ENCODE peak calls at places on chromosomes 3 and 15, in nine cellular contexts. Y is cardiac muscle cell, U is H9, V is progenitor cell of endocrine pancreas, S is AG09319, K is esophagus squamous epithelium, Q is transverse colon, E is AG04450, H is B cell. L is an unnamed sample.

GRCh38 chr3:176755977-176756376 is 441.3 kb downstream of the TBL1XR1 start:
- DNase-seq in Y (no peak), U (no peak), V (no peak), S (no peak), K (no peak), Q (no peak), E (no peak), H (no peak), L (no peak)

GRCh38 chr3:10653241-10653640 is 147.9 kb upstream of the ATP2B2 start:
- DNase-seq in Y (no peak), U (no peak), V (no peak), S (no peak), K (no peak), Q (no peak), E (no peak), H (no peak), L (no peak)

GRCh38 chr3:138260636-138261035 is 69.0 kb downstream of the NME9 start:
- DNase-seq in Y (peak), U (no peak), V (no peak), S (no peak), K (no peak), Q (no peak), E (no peak), H (no peak), L (peak)

GRCh38 chr15:87021771-87022170 is 942.1 kb downstream of the AGBL1 start:
- DNase-seq in Y (no peak), U (no peak), V (no peak), S (no peak), K (no peak), Q (no peak), E (no peak), H (no peak), L (no peak)

GRCh38 chr3:10528046-10528445 is 22.7 kb upstream of the ATP2B2 start:
- DNase-seq in Y (no peak), U (no peak), V (no peak), S (no peak), K (no peak), Q (no peak), E (no peak), H (no peak), L (no peak)

GRCh38 chr3:133268772-133269171 is 131.1 kb upstream of the BFSP2 start:
- DNase-seq in Y (no peak), U (no peak), V (no peak), S (no peak), K (no peak), Q (no peak), E (no peak), H (no peak), L (no peak)

GRCh38 chr15:70096215-70096974 is 1.3 kb downstream of the TLE3 start:
- DNase-seq in Y (peak), U (no peak), V (no peak), S (no peak), K (no peak), Q (peak), E (no peak), H (peak), L (peak)

GRCh38 chr3:131216801-131217200 is 164.8 kb upstream of the NUDT16 start:
- DNase-seq in Y (peak), U (peak), V (no peak), S (no peak), K (no peak), Q (no peak), E (no peak), H (no peak), L (peak)

GRCh38 chr3:53571264-53571663 is 76.9 kb downstream of the CACNA1D start:
- DNase-seq in Y (no peak), U (no peak), V (no peak), S (no peak), K (no peak), Q (no peak), E (no peak), H (no peak), L (no peak)

GRCh38 chr3:141343824-141344223 is 24.5 kb upstream of the ZBTB38 start:
- DNase-seq in Y (no peak), U (no peak), V (no peak), S (no peak), K (no peak), Q (no peak), E (no peak), H (no peak), L (no peak)

GRCh38 chr3:63364909-63365308 is 86.8 kb downstream of the SYNPR start:
- DNase-seq in Y (peak), U (no peak), V (no peak), S (no peak), K (no peak), Q (no peak), E (no peak), H (no peak), L (peak)

GRCh38 chr3:66121288-66121687 is 82.6 kb upstream of the MAGI1 start:
- DNase-seq in Y (no peak), U (no peak), V (no peak), S (no peak), K (no peak), Q (no peak), E (peak), H (no peak), L (peak)

GRCh38 chr15:84791763-84792162 is 25.4 kb upstream of the ALPK3 start:
- DNase-seq in Y (peak), U (no peak), V (no peak), S (no peak), K (no peak), Q (no peak), E (no peak), H (no peak), L (no peak)

GRCh38 chr3:183824761-183825379 is 507 bp downstream of the MAP6D1 start:
- DNase-seq in Y (peak), U (peak), V (peak), S (no peak), K (no peak), Q (no peak), E (no peak), H (peak), L (no peak)

GRCh38 chr3:58322793-58323192 is 9.9 kb upstream of the PXK start:
- DNase-seq in Y (no peak), U (no peak), V (no peak), S (no peak), K (no peak), Q (no peak), E (no peak), H (no peak), L (peak)

GRCh38 chr3:194095464-194095863 is 40.5 kb upstream of the HES1 start:
- DNase-seq in Y (no peak), U (no peak), V (no peak), S (no peak), K (no peak), Q (peak), E (no peak), H (no peak), L (no peak)

GRCh38 chr15:96273317-96274086 is 57.0 kb upstream of the NR2F2 start:
- DNase-seq in Y (peak), U (no peak), V (no peak), S (no peak), K (no peak), Q (no peak), E (peak), H (no peak), L (peak)

GRCh38 chr3:194871143-194871863 is 185.6 kb downstream of the FAM43A start:
- DNase-seq in Y (peak), U (peak), V (peak), S (peak), K (no peak), Q (peak), E (peak), H (peak), L (peak)

GRCh38 chr3:111248406-111248805 is 176.8 kb downstream of the NECTIN3 start:
- DNase-seq in Y (no peak), U (no peak), V (no peak), S (no peak), K (no peak), Q (no peak), E (no peak), H (no peak), L (no peak)

GRCh38 chr3:176927985-176928931 is 269.0 kb downstream of the TBL1XR1 start:
- DNase-seq in Y (no peak), U (no peak), V (no peak), S (no peak), K (no peak), Q (no peak), E (no peak), H (no peak), L (no peak)

GRCh38 chr3:132225664-132226063 is 91.5 kb upstream of the ACP3 start:
- DNase-seq in Y (no peak), U (no peak), V (no peak), S (no peak), K (no peak), Q (no peak), E (no peak), H (no peak), L (no peak)

GRCh38 chr15:74725845-74726773 is 781 bp upstream of the CYP1A1 start:
- DNase-seq in Y (peak), U (peak), V (peak), S (peak), K (no peak), Q (peak), E (no peak), H (peak), L (peak)

GRCh38 chr3:23112491-23112890 is 90.6 kb upstream of the UBE2E2 start:
- DNase-seq in Y (no peak), U (peak), V (no peak), S (no peak), K (no peak), Q (peak), E (no peak), H (no peak), L (no peak)

GRCh38 chr3:108546249-108546648 is 35.9 kb upstream of the MYH15 start:
- DNase-seq in Y (no peak), U (no peak), V (no peak), S (no peak), K (no peak), Q (no peak), E (no peak), H (peak), L (peak)

GRCh38 chr3:189041482-189042090 is 130.2 kb upstream of the TPRG1 start:
- DNase-seq in Y (peak), U (peak), V (no peak), S (no peak), K (peak), Q (peak), E (no peak), H (peak), L (peak)

GRCh38 chr3:151838574-151839312 is 24.8 kb downstream of the AADAC start:
- DNase-seq in Y (peak), U (peak), V (no peak), S (peak), K (no peak), Q (peak), E (peak), H (peak), L (peak)

GRCh38 chr15:75694241-75695182 is 18.1 kb downstream of the CSPG4 start:
- DNase-seq in Y (peak), U (peak), V (peak), S (peak), K (peak), Q (peak), E (peak), H (peak), L (peak)

GRCh38 chr15:33201376-33202189 is 7.1 kb upstream of the FMN1 start:
- DNase-seq in Y (peak), U (peak), V (peak), S (no peak), K (no peak), Q (peak), E (no peak), H (no peak), L (peak)

GRCh38 chr15:83926116-83926515 is 272.2 kb downstream of the ADAMTSL3 start:
- DNase-seq in Y (peak), U (no peak), V (no peak), S (no peak), K (no peak), Q (no peak), E (no peak), H (no peak), L (peak)

GRCh38 chr3:52046186-52046913 is 10.0 kb downstream of the DUSP7 start:
- DNase-seq in Y (peak), U (no peak), V (no peak), S (peak), K (no peak), Q (no peak), E (peak), H (no peak), L (peak)

GRCh38 chr15:78768096-78768495 is 43.2 kb downstream of the ADAMTS7 start:
- DNase-seq in Y (no peak), U (no peak), V (no peak), S (no peak), K (no peak), Q (no peak), E (no peak), H (no peak), L (no peak)

GRCh38 chr3:125140011-125140813 is 72.3 kb downstream of the SLC12A8 start:
- DNase-seq in Y (peak), U (no peak), V (no peak), S (no peak), K (no peak), Q (no peak), E (no peak), H (no peak), L (peak)

GRCh38 chr3:42803800-42804112 is 534 bp downstream of the HIGD1A start:
- DNase-seq in Y (peak), U (peak), V (peak), S (no peak), K (no peak), Q (peak), E (no peak), H (no peak), L (no peak)

GRCh38 chr3:112134335-112135124 is 1.5 kb upstream of the GCSAM start:
- DNase-seq in Y (peak), U (no peak), V (no peak), S (no peak), K (no peak), Q (no peak), E (no peak), H (no peak), L (peak)

GRCh38 chr15:88908697-88909621 is 4.2 kb downstream of the MFGE8 start:
- DNase-seq in Y (no peak), U (no peak), V (no peak), S (no peak), K (no peak), Q (no peak), E (no peak), H (no peak), L (peak)

GRCh38 chr15:73392025-73392424 is 23.3 kb upstream of the HCN4 start:
- DNase-seq in Y (no peak), U (no peak), V (no peak), S (no peak), K (no peak), Q (no peak), E (no peak), H (no peak), L (no peak)

GRCh38 chr3:173275740-173276139 is 121.8 kb upstream of the NLGN1 start:
- DNase-seq in Y (no peak), U (peak), V (no peak), S (no peak), K (no peak), Q (no peak), E (no peak), H (no peak), L (no peak)

GRCh38 chr3:86890997-86891396 is 100.0 kb downstream of the VGLL3 start:
- DNase-seq in Y (no peak), U (peak), V (no peak), S (no peak), K (no peak), Q (no peak), E (no peak), H (no peak), L (no peak)

GRCh38 chr3:86895202-86895601 is 95.7 kb downstream of the VGLL3 start:
- DNase-seq in Y (no peak), U (no peak), V (no peak), S (no peak), K (no peak), Q (no peak), E (no peak), H (no peak), L (peak)
- TF ChIP-seq CTCF in Y (no peak), U (no peak), V (no peak), S (no peak), K (no peak), Q (no peak), E (no peak), H (no peak), L (no peak)

GRCh38 chr3:49703956-49704355 is 14.6 kb downstream of the RNF123 start:
- DNase-seq in Y (no peak), U (no peak), V (no peak), S (no peak), K (no peak), Q (no peak), E (no peak), H (no peak), L (no peak)
- TF ChIP-seq CTCF in Y (no peak), U (no peak), V (no peak), S (no peak), K (no peak), Q (no peak), E (no peak), H (no peak), L (no peak)

GRCh38 chr3:134640872-134641470 is 9.9 kb downstream of the KY start:
- DNase-seq in Y (peak), U (peak), V (no peak), S (no peak), K (no peak), Q (no peak), E (no peak), H (peak), L (peak)
- TF ChIP-seq CTCF in Y (peak), U (peak), V (peak), S (peak), K (peak), Q (peak), E (peak), H (no peak), L (peak)

DNA sequence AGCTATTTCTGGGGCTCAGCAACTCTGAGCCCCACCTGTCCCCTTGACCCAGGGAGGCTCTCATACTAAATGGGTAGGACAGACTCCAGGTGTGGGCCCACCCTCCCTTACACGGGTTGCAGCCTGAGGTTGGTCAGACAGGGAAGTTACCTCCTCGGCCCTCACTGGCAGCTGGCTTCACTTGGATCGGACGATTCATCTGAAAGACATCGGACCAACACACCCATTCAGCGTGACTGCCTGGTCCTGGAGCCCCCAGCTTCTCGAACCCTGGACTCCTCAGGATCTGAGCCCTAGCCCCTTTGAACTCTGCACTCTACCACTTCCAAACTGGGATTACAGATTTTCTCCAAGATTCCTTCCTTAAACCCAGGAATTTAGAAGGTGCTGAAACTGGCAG is 15.4 kb downstream of the CELF6 start:
- DNase-seq in Y (no peak), U (no peak), V (no peak), S (no peak), K (no peak), Q (no peak), E (no peak), H (no peak), L (no peak)
- TF ChIP-seq CTCF in Y (no peak), U (no peak), V (no peak), S (no peak), K (no peak), Q (no peak), E (no peak), H (no peak), L (no peak)

GRCh38 chr15:39798382-39798781 is 15.7 kb upstream of the FSIP1 start:
- DNase-seq in Y (no peak), U (no peak), V (no peak), S (no peak), K (no peak), Q (no peak), E (no peak), H (no peak), L (no peak)

GRCh38 chr15:39803016-39803415 is 20.4 kb upstream of the FSIP1 start:
- DNase-seq in Y (no peak), U (no peak), V (no peak), S (no peak), K (no peak), Q (no peak), E (no peak), H (no peak), L (no peak)

GRCh38 chr15:39804026-39804425 is 21.4 kb upstream of the FSIP1 start:
- DNase-seq in Y (peak), U (no peak), V (no peak), S (no peak), K (no peak), Q (no peak), E (no peak), H (no peak), L (peak)

GRCh38 chr15:39799552-39800011 is 16.9 kb upstream of the FSIP1 start:
- DNase-seq in Y (no peak), U (no peak), V (no peak), S (no peak), K (no peak), Q (no peak), E (no peak), H (no peak), L (no peak)

DNA sequence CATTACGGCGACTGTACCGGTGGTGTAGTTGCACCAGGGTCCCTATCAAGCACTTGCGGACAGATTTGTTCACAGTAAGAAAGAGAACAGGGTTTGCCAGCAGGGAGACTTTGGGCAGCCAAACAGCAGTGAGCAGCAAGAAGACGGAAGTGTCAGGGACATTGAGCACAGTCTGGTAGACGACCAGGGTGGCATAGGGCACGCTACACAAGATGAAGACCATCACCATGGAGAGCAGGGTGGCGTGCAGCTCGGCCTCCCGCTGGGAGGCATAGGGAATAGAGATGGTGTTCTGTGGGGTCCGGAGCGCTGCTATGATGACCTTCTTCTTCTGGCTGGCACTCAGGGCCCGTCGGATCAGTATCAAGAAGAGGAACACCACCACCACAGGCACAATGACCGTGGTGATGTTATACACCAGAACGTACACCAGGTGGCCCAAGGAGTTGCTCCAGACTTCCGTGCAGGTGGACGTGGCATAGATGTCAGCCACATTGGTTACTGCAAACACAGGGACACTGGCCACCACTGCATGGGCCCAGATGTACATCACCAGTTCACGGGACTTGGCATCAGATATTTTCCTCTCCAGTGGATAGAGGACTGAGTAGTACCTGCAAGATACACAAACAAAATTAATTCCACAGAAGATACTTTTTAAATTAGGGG is 19.1 kb upstream of the FSIP1 start:
- DNase-seq in Y (peak), U (peak), V (no peak), S (no peak), K (no peak), Q (peak), E (no peak), H (peak), L (peak)
- TF ChIP-seq CTCF in Y (peak), U (peak), V (peak), S (peak), K (peak), Q (peak), E (peak), H (peak), L (peak)

DNA sequence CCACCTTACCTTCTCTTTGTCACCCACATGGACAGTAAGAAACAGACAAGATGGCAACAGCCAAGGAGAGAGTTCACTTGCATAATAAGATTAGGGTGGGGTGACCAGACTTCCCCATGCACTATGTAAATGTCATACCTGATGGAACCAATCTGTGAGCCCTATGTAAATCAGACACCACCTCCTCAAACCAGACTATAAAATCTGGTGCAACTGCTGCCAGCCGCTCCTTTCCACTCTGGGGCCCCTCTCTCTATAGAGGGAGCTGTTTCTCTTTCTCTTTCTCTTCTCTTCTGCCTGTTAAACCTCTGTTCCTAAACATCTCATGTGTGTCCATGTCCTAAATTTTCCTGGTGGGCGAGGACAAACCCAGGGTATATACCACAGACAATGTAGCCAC is 405.5 kb upstream of the CNTN4 start:
- DNase-seq in Y (no peak), U (no peak), V (no peak), S (no peak), K (no peak), Q (no peak), E (no peak), H (no peak), L (no peak)
- TF ChIP-seq CTCF in Y (no peak), U (no peak), V (no peak), S (no peak), K (no peak), Q (no peak), E (no peak), H (no peak), L (no peak)

DNA sequence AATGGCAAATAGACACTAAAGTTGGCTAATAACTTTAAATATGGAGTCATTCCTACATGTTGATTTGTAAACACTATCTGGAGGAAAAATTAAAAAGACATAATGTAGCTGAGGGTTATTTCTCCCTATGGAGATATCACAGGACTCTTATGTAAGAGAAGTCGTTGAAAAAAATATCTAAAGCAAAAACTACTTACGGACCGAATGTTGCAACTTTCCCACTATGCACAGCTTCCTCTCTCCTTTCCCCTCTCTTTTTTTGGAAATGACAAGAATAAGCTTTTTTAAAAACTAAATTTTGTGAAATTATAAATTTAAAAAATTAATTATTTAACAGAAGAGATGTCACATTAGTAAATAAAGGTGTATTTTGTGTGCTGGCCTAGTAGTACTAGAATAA is 20.8 kb upstream of the PPARG start:
- DNase-seq in Y (no peak), U (no peak), V (no peak), S (no peak), K (no peak), Q (no peak), E (no peak), H (no peak), L (peak)
- TF ChIP-seq CTCF in Y (no peak), U (no peak), V (no peak), S (no peak), K (no peak), Q (no peak), E (no peak), H (no peak), L (no peak)